ENCODE peak calls at places on chromosome 14, in six cellular contexts. T is amniotic stem cell; Y is neural crest cell; O is CD8-positive, alpha-beta memory T cell; U is psoas muscle; K is left cardiac atrium. V is an unnamed sample.
A peak's percentile ranks its signal among the peaks of the same experiment; 100 is the strongest.

GRCh38 chr14:53571589-53571988 is 385.0 kb downstream of the BMP4 start:
- DNase-seq in T (no peak), Y (no peak), O (no peak), U (no peak), K (no peak), V (no peak)

GRCh38 chr14:45838597-45838996 is 585.6 kb upstream of the MIS18BP1 start:
- DNase-seq in T (no peak), Y (no peak), O (no peak), U (no peak), K (no peak), V (no peak)

GRCh38 chr14:51929920-51930682 is 59.2 kb upstream of the RTRAF start:
- DNase-seq in T (no peak), Y (no peak), O (no peak), U (no peak), K (no peak), V (no peak)

GRCh38 chr14:62133776-62134175 is 371.6 kb downstream of the SNAPC1 start:
- DNase-seq in T (no peak), Y (no peak), O (no peak), U (no peak), K (no peak), V (no peak)

GRCh38 chr14:72559227-72559626 is 334.7 kb downstream of the DPF3 start:
- DNase-seq in T (no peak), Y (no peak), O (no peak), U (no peak), K (no peak), V (no peak)

GRCh38 chr14:73259837-73260236 is 22.5 kb downstream of the PAPLN start:
- DNase-seq in T (no peak), Y (no peak), O (no peak), U (no peak), K (no peak), V (no peak)

GRCh38 chr14:92014014-92014413 is 25.8 kb downstream of the TRIP11 start:
- DNase-seq in T (no peak), Y (no peak), O (no peak), U (no peak), K (no peak), V (no peak)

GRCh38 chr14:80426686-80427085 is 215.4 kb upstream of the DIO2 start:
- DNase-seq in T (no peak), Y (no peak), O (no peak), U (no peak), K (no peak), V (no peak)

GRCh38 chr14:68633131-68633991 is 159.5 kb downstream of the ZFP36L1 start:
- DNase-seq in T (no peak), Y (peak; percentile 38), O (no peak), U (no peak), K (no peak), V (no peak)

GRCh38 chr14:70448633-70449032 is 3.3 kb upstream of the ADAM21 start:
- DNase-seq in T (no peak), Y (no peak), O (no peak), U (no peak), K (no peak), V (no peak)

GRCh38 chr14:28656704-28657255 is 109.8 kb upstream of the FOXG1 start:
- DNase-seq in T (no peak), Y (no peak), O (no peak), U (no peak), K (no peak), V (no peak)

GRCh38 chr14:90429764-90430163 is 32.9 kb downstream of the CALM1 start:
- DNase-seq in T (no peak), Y (no peak), O (no peak), U (no peak), K (no peak), V (no peak)

GRCh38 chr14:67919259-67919658 is 99.7 kb downstream of the RAD51B start:
- DNase-seq in T (no peak), Y (no peak), O (no peak), U (no peak), K (no peak), V (no peak)

GRCh38 chr14:54776361-54777001 is 126.1 kb downstream of the GCH1 start:
- DNase-seq in T (peak; percentile 65), Y (no peak), O (peak; percentile 39), U (peak; percentile 81), K (peak; percentile 44), V (peak; percentile 60)

GRCh38 chr14:102000902-102001301 is 36.5 kb downstream of the DYNC1H1 start:
- DNase-seq in T (no peak), Y (no peak), O (no peak), U (no peak), K (no peak), V (no peak)

GRCh38 chr14:87139299-87139698 is 853.7 kb downstream of the GALC start:
- DNase-seq in T (no peak), Y (no peak), O (no peak), U (no peak), K (no peak), V (no peak)

GRCh38 chr14:67620217-67620789 is 583 bp downstream of the ARG2 start:
- DNase-seq in T (no peak), Y (peak; percentile 10), O (no peak), U (no peak), K (no peak), V (no peak)

GRCh38 chr14:61631044-61631692 is 64.1 kb upstream of the HIF1A start:
- DNase-seq in T (no peak), Y (no peak), O (no peak), U (no peak), K (no peak), V (no peak)

GRCh38 chr14:29805415-29806123 is 122.1 kb downstream of the PRKD1 start:
- DNase-seq in T (peak; percentile 81), Y (no peak), O (no peak), U (peak; percentile 80), K (peak; percentile 76), V (peak; percentile 95)

GRCh38 chr14:84323963-84324362 is 1206.0 kb upstream of the FLRT2 start:
- DNase-seq in T (no peak), Y (no peak), O (no peak), U (no peak), K (no peak), V (no peak)

GRCh38 chr14:100856056-100856950 is 30.4 kb downstream of the MEG3 start:
- DNase-seq in T (no peak), Y (no peak), O (no peak), U (peak; percentile 23), K (no peak), V (no peak)

GRCh38 chr14:82411373-82411772 is 877.7 kb upstream of the SEL1L start:
- DNase-seq in T (no peak), Y (no peak), O (no peak), U (no peak), K (no peak), V (no peak)

GRCh38 chr14:105473677-105474477 is 744 bp upstream of the CRIP2 start:
- DNase-seq in T (peak; percentile 46), Y (peak; percentile 94), O (peak; percentile 60), U (peak; percentile 90), K (peak; percentile 99), V (peak; percentile 74)

GRCh38 chr14:72646861-72647528 is 246.9 kb downstream of the DPF3 start:
- DNase-seq in T (peak; percentile 14), Y (no peak), O (no peak), U (no peak), K (no peak), V (peak; percentile 91)

GRCh38 chr14:105528859-105529505 is 2.6 kb downstream of the TMEM121 start:
- DNase-seq in T (no peak), Y (no peak), O (peak; percentile 18), U (peak; percentile 50), K (peak; percentile 39), V (no peak)

GRCh38 chr14:32662234-32662633 is 276.4 kb upstream of the NPAS3 start:
- DNase-seq in T (no peak), Y (no peak), O (no peak), U (no peak), K (no peak), V (no peak)

GRCh38 chr14:59631237-59631636 is 54.6 kb upstream of the CCDC175 start:
- DNase-seq in T (no peak), Y (no peak), O (no peak), U (no peak), K (no peak), V (no peak)

GRCh38 chr14:105855893-105856675 is 329.7 kb downstream of the TMEM121 start:
- DNase-seq in T (no peak), Y (no peak), O (no peak), U (no peak), K (peak; percentile 11), V (no peak)

GRCh38 chr14:73788871-73789590 is 62.6 kb upstream of the PTGR2 start:
- DNase-seq in T (no peak), Y (no peak), O (no peak), U (no peak), K (no peak), V (no peak)

GRCh38 chr14:89654998-89655397 is 238.0 kb upstream of the FOXN3 start:
- DNase-seq in T (no peak), Y (no peak), O (no peak), U (no peak), K (no peak), V (peak; percentile 18)